ENCODE peak calls at places on chromosomes 6 and 20, in nine cellular contexts. One of them, this sample, is unnamed.

GRCh38 chr20:17225891-17226409 is 890 bp upstream of the PCSK2 start:
- DNase-seq in body of pancreas: peak
- DNase-seq in right lobe of liver: peak
- DNase-seq in heart left ventricle: peak
- DNase-seq in K562: no peak
- DNase-seq in adrenal gland: no peak
- DNase-seq in A549: no peak
- DNase-seq in IMR-90: no peak
- DNase-seq in stomach: no peak
- DNase-seq in this sample: no peak

GRCh38 chr6:127966616-127967015 is 65.8 kb upstream of the THEMIS start:
- DNase-seq in body of pancreas: no peak
- DNase-seq in heart left ventricle: no peak
- DNase-seq in adrenal gland: no peak
- DNase-seq in K562: no peak
- DNase-seq in stomach: no peak
- DNase-seq in right lobe of liver: no peak
- DNase-seq in A549: no peak
- DNase-seq in IMR-90: peak
- DNase-seq in this sample: no peak

GRCh38 chr20:18851556-18852098 is 38.0 kb downstream of the SCP2D1 start:
- DNase-seq in heart left ventricle: no peak
- DNase-seq in adrenal gland: no peak
- DNase-seq in K562: no peak
- DNase-seq in A549: no peak
- DNase-seq in stomach: no peak
- DNase-seq in IMR-90: no peak
- DNase-seq in body of pancreas: no peak
- DNase-seq in right lobe of liver: no peak
- DNase-seq in this sample: no peak

GRCh38 chr20:7366189-7366588 is 574.1 kb downstream of the HAO1 start:
- DNase-seq in body of pancreas: no peak
- DNase-seq in stomach: no peak
- DNase-seq in adrenal gland: no peak
- DNase-seq in K562: no peak
- DNase-seq in heart left ventricle: no peak
- DNase-seq in IMR-90: no peak
- DNase-seq in A549: no peak
- DNase-seq in right lobe of liver: no peak
- DNase-seq in this sample: no peak

GRCh38 chr6:139510040-139510815 is 135.8 kb upstream of the CITED2 start:
- DNase-seq in body of pancreas: no peak
- DNase-seq in right lobe of liver: no peak
- DNase-seq in IMR-90: no peak
- DNase-seq in stomach: no peak
- DNase-seq in K562: no peak
- DNase-seq in heart left ventricle: peak
- DNase-seq in adrenal gland: no peak
- DNase-seq in A549: no peak
- DNase-seq in this sample: no peak

GRCh38 chr6:85389180-85389797 is 60.6 kb upstream of the NT5E start:
- DNase-seq in stomach: no peak
- DNase-seq in right lobe of liver: no peak
- DNase-seq in heart left ventricle: no peak
- DNase-seq in body of pancreas: peak
- DNase-seq in adrenal gland: no peak
- DNase-seq in IMR-90: no peak
- DNase-seq in A549: no peak
- DNase-seq in K562: no peak
- DNase-seq in this sample: no peak

GRCh38 chr20:3661836-3662665 is 1.1 kb downstream of the GFRA4 start:
- DNase-seq in IMR-90: no peak
- DNase-seq in A549: no peak
- DNase-seq in heart left ventricle: no peak
- DNase-seq in right lobe of liver: no peak
- DNase-seq in adrenal gland: no peak
- DNase-seq in body of pancreas: no peak
- DNase-seq in K562: no peak
- DNase-seq in stomach: no peak
- DNase-seq in this sample: no peak

GRCh38 chr20:3701061-3701998 is 11.1 kb downstream of the SIGLEC1 start:
- DNase-seq in adrenal gland: no peak
- DNase-seq in A549: no peak
- DNase-seq in heart left ventricle: no peak
- DNase-seq in stomach: no peak
- DNase-seq in IMR-90: no peak
- DNase-seq in body of pancreas: no peak
- DNase-seq in K562: no peak
- DNase-seq in right lobe of liver: no peak
- DNase-seq in this sample: no peak

GRCh38 chr20:62056377-62056776 is 9.3 kb downstream of the TAF4 start:
- DNase-seq in stomach: no peak
- DNase-seq in right lobe of liver: no peak
- DNase-seq in A549: no peak
- DNase-seq in IMR-90: no peak
- DNase-seq in K562: no peak
- DNase-seq in adrenal gland: no peak
- DNase-seq in heart left ventricle: no peak
- DNase-seq in body of pancreas: no peak
- DNase-seq in this sample: no peak

GRCh38 chr20:47795214-47795667 is 10.0 kb upstream of the SULF2 start:
- DNase-seq in body of pancreas: peak
- DNase-seq in A549: no peak
- DNase-seq in IMR-90: no peak
- DNase-seq in K562: no peak
- DNase-seq in heart left ventricle: peak
- DNase-seq in stomach: no peak
- DNase-seq in adrenal gland: peak
- DNase-seq in right lobe of liver: peak
- DNase-seq in this sample: peak

GRCh38 chr6:38114976-38115632 is 295.6 kb downstream of the ZFAND3 start:
- DNase-seq in K562: no peak
- DNase-seq in right lobe of liver: no peak
- DNase-seq in heart left ventricle: no peak
- DNase-seq in stomach: no peak
- DNase-seq in IMR-90: peak
- DNase-seq in adrenal gland: no peak
- DNase-seq in A549: no peak
- DNase-seq in body of pancreas: no peak
- DNase-seq in this sample: no peak

GRCh38 chr6:54191460-54191859 is 80.2 kb downstream of the MLIP start:
- DNase-seq in body of pancreas: no peak
- DNase-seq in A549: no peak
- DNase-seq in IMR-90: peak
- DNase-seq in right lobe of liver: no peak
- DNase-seq in heart left ventricle: no peak
- DNase-seq in K562: no peak
- DNase-seq in adrenal gland: no peak
- DNase-seq in stomach: no peak
- DNase-seq in this sample: no peak

GRCh38 chr20:57769756-57770155 is 59.9 kb upstream of the PMEPA1 start:
- DNase-seq in stomach: no peak
- DNase-seq in IMR-90: no peak
- DNase-seq in body of pancreas: no peak
- DNase-seq in heart left ventricle: no peak
- DNase-seq in right lobe of liver: no peak
- DNase-seq in A549: no peak
- DNase-seq in K562: no peak
- DNase-seq in adrenal gland: no peak
- DNase-seq in this sample: no peak

GRCh38 chr20:16072220-16072619 is 501.0 kb downstream of the KIF16B start:
- DNase-seq in heart left ventricle: no peak
- DNase-seq in right lobe of liver: no peak
- DNase-seq in body of pancreas: no peak
- DNase-seq in IMR-90: no peak
- DNase-seq in A549: no peak
- DNase-seq in adrenal gland: no peak
- DNase-seq in stomach: no peak
- DNase-seq in K562: no peak
- DNase-seq in this sample: no peak

GRCh38 chr6:137579612-137580011 is 85.4 kb upstream of the OLIG3 start:
- DNase-seq in heart left ventricle: no peak
- DNase-seq in right lobe of liver: no peak
- DNase-seq in IMR-90: no peak
- DNase-seq in K562: no peak
- DNase-seq in stomach: no peak
- DNase-seq in body of pancreas: no peak
- DNase-seq in A549: no peak
- DNase-seq in adrenal gland: no peak
- DNase-seq in this sample: no peak

GRCh38 chr6:33298773-33299236 is at the start of gene RGL2:
- DNase-seq in A549: no peak
- DNase-seq in body of pancreas: peak
- DNase-seq in adrenal gland: peak
- DNase-seq in right lobe of liver: peak
- DNase-seq in IMR-90: peak
- DNase-seq in stomach: peak
- DNase-seq in heart left ventricle: peak
- DNase-seq in K562: peak
- DNase-seq in this sample: peak
- TF ChIP-seq POLR2A in A549: no peak
- TF ChIP-seq POLR2A in body of pancreas: no peak
- TF ChIP-seq POLR2A in adrenal gland: no peak
- TF ChIP-seq POLR2A in right lobe of liver: no peak
- TF ChIP-seq POLR2A in IMR-90: no peak
- TF ChIP-seq POLR2A in stomach: no peak
- TF ChIP-seq POLR2A in heart left ventricle: no peak
- TF ChIP-seq POLR2A in K562: no peak
- TF ChIP-seq POLR2A in this sample: no peak

DNA sequence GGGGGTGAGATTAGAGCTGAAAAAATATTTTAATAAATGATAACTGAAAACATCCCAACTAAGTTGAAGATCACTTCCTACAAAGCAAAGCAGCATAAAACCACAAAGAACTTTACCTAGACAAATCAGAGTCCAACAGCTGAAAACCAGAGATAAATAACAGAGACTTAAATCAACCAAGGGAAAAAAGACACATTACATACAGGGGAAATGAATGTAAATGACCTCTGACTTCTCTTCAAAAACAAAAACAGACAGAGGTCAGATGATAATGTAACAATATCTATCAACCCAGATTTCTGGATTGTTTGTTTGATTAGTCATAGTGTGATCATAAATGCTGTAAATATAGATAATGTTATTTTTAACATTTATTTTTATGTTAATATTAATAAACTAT is 782.8 kb downstream of the TFAP2A start:
- DNase-seq in heart left ventricle: no peak
- DNase-seq in IMR-90: no peak
- DNase-seq in A549: no peak
- DNase-seq in right lobe of liver: no peak
- DNase-seq in K562: no peak
- DNase-seq in adrenal gland: no peak
- DNase-seq in body of pancreas: no peak
- DNase-seq in stomach: no peak
- DNase-seq in this sample: no peak
- TF ChIP-seq POLR2A in heart left ventricle: no peak
- TF ChIP-seq POLR2A in IMR-90: no peak
- TF ChIP-seq POLR2A in A549: no peak
- TF ChIP-seq POLR2A in right lobe of liver: no peak
- TF ChIP-seq POLR2A in K562: no peak
- TF ChIP-seq POLR2A in adrenal gland: no peak
- TF ChIP-seq POLR2A in body of pancreas: no peak
- TF ChIP-seq POLR2A in stomach: no peak
- TF ChIP-seq POLR2A in this sample: no peak

DNA sequence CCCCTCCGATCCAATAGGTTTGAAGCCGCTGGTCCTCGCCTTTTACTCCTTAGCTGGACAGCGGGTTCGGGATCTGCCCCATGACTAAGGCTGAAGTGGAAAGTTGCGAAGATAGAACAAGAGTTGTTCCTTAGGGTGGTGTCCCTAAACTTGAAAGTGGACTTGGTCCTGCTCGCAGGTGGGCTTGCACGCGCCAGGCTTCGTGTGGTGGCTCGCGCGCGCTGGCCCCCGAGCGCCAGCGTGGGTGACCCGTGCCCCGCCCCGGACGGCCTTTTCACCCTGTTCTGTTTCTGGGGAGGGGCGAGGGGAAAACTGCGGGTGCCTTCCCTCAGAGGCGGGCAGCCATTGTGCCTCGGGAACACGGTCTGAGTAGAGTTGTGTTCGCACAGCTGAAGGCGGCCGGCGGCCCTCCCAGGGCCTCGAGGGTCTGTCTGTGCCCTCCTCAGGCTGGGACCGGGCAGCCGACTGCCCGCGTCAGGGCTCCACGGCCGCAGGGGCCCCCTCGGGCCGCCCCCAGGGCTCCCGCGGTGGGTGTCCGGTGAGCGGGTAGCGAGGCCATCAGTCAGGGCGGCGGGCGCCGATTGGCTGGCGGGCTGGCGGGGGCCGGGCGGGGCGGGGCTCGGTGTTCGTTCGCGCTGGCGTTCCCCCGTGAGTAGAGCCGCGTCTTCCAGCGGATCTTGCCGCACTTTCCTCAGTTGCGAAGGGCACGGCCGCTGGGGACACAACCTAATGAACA is 33.0 kb downstream of the RREB1 start:
- DNase-seq in K562: peak
- DNase-seq in right lobe of liver: peak
- DNase-seq in stomach: peak
- DNase-seq in IMR-90: peak
- DNase-seq in adrenal gland: peak
- DNase-seq in heart left ventricle: peak
- DNase-seq in body of pancreas: peak
- DNase-seq in A549: peak
- DNase-seq in this sample: peak
- TF ChIP-seq POLR2A in K562: peak
- TF ChIP-seq POLR2A in right lobe of liver: peak
- TF ChIP-seq POLR2A in stomach: no peak
- TF ChIP-seq POLR2A in IMR-90: peak
- TF ChIP-seq POLR2A in adrenal gland: peak
- TF ChIP-seq POLR2A in heart left ventricle: no peak
- TF ChIP-seq POLR2A in body of pancreas: peak
- TF ChIP-seq POLR2A in A549: peak
- TF ChIP-seq POLR2A in this sample: peak

DNA sequence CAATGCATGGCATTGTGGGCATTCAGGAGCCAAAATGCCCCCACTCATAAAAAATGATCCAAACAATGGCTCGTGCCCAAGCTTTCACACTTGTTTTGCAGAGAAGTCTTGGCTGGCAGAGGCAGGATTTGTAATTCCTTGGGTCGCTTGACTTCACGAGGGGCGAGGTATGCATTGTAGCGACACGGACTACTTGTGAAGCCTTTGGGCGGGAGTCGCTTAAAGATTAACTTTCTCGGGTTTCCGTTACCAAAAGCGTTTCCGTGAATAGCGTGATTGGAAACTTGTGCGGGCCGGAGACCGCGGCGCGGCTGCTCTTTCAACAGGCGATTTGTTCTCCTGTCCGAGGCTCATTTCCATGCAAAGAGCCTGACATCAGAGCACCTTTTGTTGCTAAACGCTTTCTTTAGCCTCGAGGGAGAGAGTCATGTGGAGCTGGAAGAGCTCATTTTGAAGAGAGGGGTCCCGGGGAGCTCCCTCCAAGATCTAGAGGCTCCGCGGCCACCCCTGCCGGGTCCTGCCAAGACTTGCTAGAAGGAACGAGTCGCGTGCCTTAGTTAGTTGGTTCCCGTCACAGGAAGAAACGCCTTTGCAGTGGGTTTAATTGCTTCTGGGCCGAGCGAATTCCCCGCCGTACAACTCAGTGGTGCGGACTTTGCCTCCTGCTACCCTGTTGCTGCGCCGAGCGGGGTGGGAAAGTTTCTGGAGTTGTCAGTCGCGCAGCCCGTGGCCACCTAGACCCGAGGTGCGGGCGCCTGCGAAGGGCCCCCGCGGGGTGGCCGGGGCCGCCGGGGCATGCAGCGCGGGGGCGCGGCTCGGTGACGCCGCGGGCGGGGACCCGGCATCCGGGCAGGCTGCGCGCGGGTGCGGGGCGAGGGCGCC is at the start of gene SASH1:
- DNase-seq in heart left ventricle: peak
- DNase-seq in right lobe of liver: peak
- DNase-seq in stomach: peak
- DNase-seq in K562: no peak
- DNase-seq in IMR-90: peak
- DNase-seq in adrenal gland: peak
- DNase-seq in A549: peak
- DNase-seq in body of pancreas: peak
- DNase-seq in this sample: peak
- TF ChIP-seq POLR2A in heart left ventricle: no peak
- TF ChIP-seq POLR2A in right lobe of liver: peak
- TF ChIP-seq POLR2A in stomach: no peak
- TF ChIP-seq POLR2A in K562: no peak
- TF ChIP-seq POLR2A in IMR-90: no peak
- TF ChIP-seq POLR2A in adrenal gland: no peak
- TF ChIP-seq POLR2A in A549: no peak
- TF ChIP-seq POLR2A in body of pancreas: peak
- TF ChIP-seq POLR2A in this sample: peak

This sample was measured in gastrocnemius medialis.